ENCODE peak calls at places on chromosomes 3 and 15, in six cellular contexts. One of them, this sample, is unnamed. For H3K27me3, the result is how much of the 10 kb centered on the place peaks cover.

GRCh38 chr3:55564709-55565108 is 77.6 kb upstream of the WNT5A start:
- DNase-seq in heart right ventricle: no peak
- DNase-seq in thoracic aorta: no peak
- DNase-seq in left ventricle myocardium inferior: no peak
- DNase-seq in cardiac muscle cell: no peak
- DNase-seq in fibroblast of lung: no peak
- DNase-seq in this sample: no peak

GRCh38 chr3:98906230-98906629 is 4.7 kb upstream of the DCBLD2 start:
- DNase-seq in thoracic aorta: no peak
- DNase-seq in heart right ventricle: no peak
- DNase-seq in left ventricle myocardium inferior: no peak
- DNase-seq in cardiac muscle cell: peak
- DNase-seq in fibroblast of lung: peak
- DNase-seq in this sample: peak

GRCh38 chr3:24437326-24437725 is 57.3 kb downstream of the THRB start:
- DNase-seq in thoracic aorta: no peak
- DNase-seq in fibroblast of lung: no peak
- DNase-seq in heart right ventricle: no peak
- DNase-seq in left ventricle myocardium inferior: no peak
- DNase-seq in cardiac muscle cell: no peak
- DNase-seq in this sample: no peak

GRCh38 chr15:48424076-48424475 is 92.8 kb downstream of the DUT start:
- DNase-seq in fibroblast of lung: peak
- DNase-seq in cardiac muscle cell: no peak
- DNase-seq in left ventricle myocardium inferior: no peak
- DNase-seq in heart right ventricle: no peak
- DNase-seq in thoracic aorta: no peak
- DNase-seq in this sample: peak

GRCh38 chr3:9064853-9065252 is 101.6 kb upstream of the RAD18 start:
- DNase-seq in fibroblast of lung: no peak
- DNase-seq in heart right ventricle: peak
- DNase-seq in cardiac muscle cell: no peak
- DNase-seq in left ventricle myocardium inferior: peak
- DNase-seq in thoracic aorta: no peak
- DNase-seq in this sample: no peak

GRCh38 chr3:50517721-50518206 is 14.3 kb upstream of the CACNA2D2 start:
- DNase-seq in fibroblast of lung: no peak
- DNase-seq in heart right ventricle: no peak
- DNase-seq in left ventricle myocardium inferior: no peak
- DNase-seq in thoracic aorta: no peak
- DNase-seq in cardiac muscle cell: no peak
- DNase-seq in this sample: no peak

GRCh38 chr3:149657796-149658443 is at the start of gene WWTR1:
- DNase-seq in heart right ventricle: peak
- DNase-seq in fibroblast of lung: peak
- DNase-seq in cardiac muscle cell: peak
- DNase-seq in thoracic aorta: peak
- DNase-seq in left ventricle myocardium inferior: peak
- DNase-seq in this sample: peak

GRCh38 chr3:29721789-29722188 is 440.9 kb downstream of the RBMS3 start:
- DNase-seq in thoracic aorta: no peak
- DNase-seq in heart right ventricle: no peak
- DNase-seq in left ventricle myocardium inferior: no peak
- DNase-seq in fibroblast of lung: no peak
- DNase-seq in cardiac muscle cell: peak
- DNase-seq in this sample: peak

GRCh38 chr15:39833515-39833981 is 50.9 kb upstream of the FSIP1 start:
- DNase-seq in left ventricle myocardium inferior: no peak
- DNase-seq in cardiac muscle cell: peak
- DNase-seq in fibroblast of lung: peak
- DNase-seq in heart right ventricle: no peak
- DNase-seq in thoracic aorta: no peak
- DNase-seq in this sample: peak

GRCh38 chr3:79230254-79230653 is 537.5 kb downstream of the ROBO1 start:
- DNase-seq in thoracic aorta: no peak
- DNase-seq in cardiac muscle cell: no peak
- DNase-seq in heart right ventricle: no peak
- DNase-seq in left ventricle myocardium inferior: no peak
- DNase-seq in fibroblast of lung: no peak
- DNase-seq in this sample: no peak

GRCh38 chr3:126287536-126288181 is 69.5 kb downstream of the KLF15 start:
- DNase-seq in heart right ventricle: peak
- DNase-seq in cardiac muscle cell: peak
- DNase-seq in left ventricle myocardium inferior: peak
- DNase-seq in thoracic aorta: peak
- DNase-seq in fibroblast of lung: peak
- DNase-seq in this sample: peak

GRCh38 chr15:36161781-36162212 is 417.6 kb upstream of the CDIN1 start:
- DNase-seq in fibroblast of lung: peak
- DNase-seq in cardiac muscle cell: peak
- DNase-seq in heart right ventricle: no peak
- DNase-seq in thoracic aorta: no peak
- DNase-seq in left ventricle myocardium inferior: peak
- DNase-seq in this sample: peak

GRCh38 chr15:79874242-79874641 is 22.6 kb downstream of the MTHFS start:
- DNase-seq in thoracic aorta: no peak
- DNase-seq in heart right ventricle: no peak
- DNase-seq in fibroblast of lung: peak
- DNase-seq in cardiac muscle cell: no peak
- DNase-seq in left ventricle myocardium inferior: no peak
- DNase-seq in this sample: peak

GRCh38 chr3:76970006-76970680 is 69.8 kb upstream of the ROBO2 start:
- DNase-seq in heart right ventricle: no peak
- DNase-seq in fibroblast of lung: peak
- DNase-seq in cardiac muscle cell: no peak
- DNase-seq in thoracic aorta: no peak
- DNase-seq in left ventricle myocardium inferior: no peak
- DNase-seq in this sample: no peak

DNA sequence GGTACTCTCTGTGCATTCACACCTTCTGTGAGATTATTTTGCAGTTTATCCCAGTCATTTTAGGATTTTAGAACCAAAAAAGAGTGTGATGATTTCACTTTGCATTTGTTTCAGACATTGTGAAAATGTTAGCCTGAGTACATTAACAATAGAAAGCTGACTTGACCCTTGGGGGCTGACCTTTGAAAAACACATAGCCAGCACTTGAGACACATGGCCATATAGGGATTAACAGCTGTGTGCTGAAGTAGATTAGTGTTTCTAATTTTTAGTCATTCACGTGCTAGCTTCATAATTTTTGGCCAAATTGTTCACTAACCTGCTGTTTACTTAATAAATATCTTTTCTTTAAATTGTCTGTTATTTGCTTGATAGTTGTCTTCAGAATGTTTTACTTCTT is 3.5 kb downstream of the FEM1B start:
- DNase-seq in heart right ventricle: no peak
- DNase-seq in left ventricle myocardium inferior: no peak
- DNase-seq in cardiac muscle cell: no peak
- DNase-seq in fibroblast of lung: no peak
- DNase-seq in thoracic aorta: no peak
- DNase-seq in this sample: no peak
- H3K4me3 ChIP-seq in heart right ventricle: peak
- H3K4me3 ChIP-seq in left ventricle myocardium inferior: peak
- H3K4me3 ChIP-seq in cardiac muscle cell: peak
- H3K4me3 ChIP-seq in fibroblast of lung: peak
- H3K4me3 ChIP-seq in thoracic aorta: peak
- H3K4me3 ChIP-seq in this sample: peak

GRCh38 chr15:58246041-58246440 is 107.9 kb downstream of the AQP9 start:
- DNase-seq in left ventricle myocardium inferior: peak
- DNase-seq in thoracic aorta: no peak
- DNase-seq in fibroblast of lung: no peak
- DNase-seq in heart right ventricle: peak
- DNase-seq in cardiac muscle cell: no peak
- DNase-seq in this sample: no peak

GRCh38 chr15:58243083-58243482 is 104.9 kb downstream of the AQP9 start:
- DNase-seq in fibroblast of lung: no peak
- DNase-seq in heart right ventricle: no peak
- DNase-seq in thoracic aorta: no peak
- DNase-seq in left ventricle myocardium inferior: no peak
- DNase-seq in cardiac muscle cell: no peak
- DNase-seq in this sample: no peak

GRCh38 chr15:58244546-58244945 is 106.4 kb downstream of the AQP9 start:
- DNase-seq in cardiac muscle cell: no peak
- DNase-seq in heart right ventricle: no peak
- DNase-seq in thoracic aorta: no peak
- DNase-seq in fibroblast of lung: no peak
- DNase-seq in left ventricle myocardium inferior: no peak
- DNase-seq in this sample: no peak

GRCh38 chr15:58240191-58240932 is 102.2 kb downstream of the AQP9 start:
- DNase-seq in fibroblast of lung: no peak
- DNase-seq in left ventricle myocardium inferior: no peak
- DNase-seq in heart right ventricle: no peak
- DNase-seq in thoracic aorta: no peak
- DNase-seq in cardiac muscle cell: no peak
- DNase-seq in this sample: no peak

DNA sequence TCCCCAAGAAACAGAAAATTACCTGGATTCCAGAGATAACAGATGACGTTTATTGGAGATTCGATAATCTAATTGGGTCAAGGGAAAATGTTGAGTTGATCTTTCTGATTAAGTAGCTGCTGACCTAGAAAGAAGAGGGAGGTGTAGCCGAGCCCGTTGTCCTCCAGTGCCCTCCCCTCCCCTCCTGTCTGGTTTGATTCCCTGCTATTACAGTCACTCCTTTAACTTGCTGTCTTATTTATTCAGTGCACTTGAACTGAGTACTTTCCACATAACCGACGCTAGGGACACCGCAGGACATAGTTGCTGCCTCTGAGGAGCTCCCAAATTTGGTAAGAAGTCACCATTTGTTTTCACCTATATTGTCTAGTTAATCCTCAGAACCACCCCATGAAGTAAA is 103.7 kb downstream of the AQP9 start:
- DNase-seq in heart right ventricle: no peak
- DNase-seq in cardiac muscle cell: no peak
- DNase-seq in thoracic aorta: no peak
- DNase-seq in fibroblast of lung: no peak
- DNase-seq in left ventricle myocardium inferior: no peak
- DNase-seq in this sample: peak
- TF ChIP-seq CTCF in heart right ventricle: peak
- TF ChIP-seq CTCF in cardiac muscle cell: no peak
- TF ChIP-seq CTCF in thoracic aorta: no peak
- TF ChIP-seq CTCF in fibroblast of lung: no peak
- TF ChIP-seq CTCF in left ventricle myocardium inferior: peak
- TF ChIP-seq CTCF in this sample: peak

GRCh38 chr3:169658311-169658931 is 5.1 kb downstream of the MECOM start:
- DNase-seq in fibroblast of lung: peak
- DNase-seq in heart right ventricle: peak
- DNase-seq in cardiac muscle cell: peak
- DNase-seq in left ventricle myocardium inferior: no peak
- DNase-seq in thoracic aorta: peak
- DNase-seq in this sample: peak
- H3K27me3 ChIP-seq in fibroblast of lung: under half
- H3K27me3 ChIP-seq in heart right ventricle: under half
- H3K27me3 ChIP-seq in cardiac muscle cell: under half
- H3K27me3 ChIP-seq in left ventricle myocardium inferior: half or more
- H3K27me3 ChIP-seq in thoracic aorta: under half
- H3K27me3 ChIP-seq in this sample: under half

GRCh38 chr3:146969356-146969755 is 364.2 kb upstream of the PLSCR5 start:
- DNase-seq in cardiac muscle cell: peak
- DNase-seq in fibroblast of lung: peak
- DNase-seq in heart right ventricle: no peak
- DNase-seq in thoracic aorta: no peak
- DNase-seq in left ventricle myocardium inferior: no peak
- DNase-seq in this sample: no peak
- H3K4me3 ChIP-seq in cardiac muscle cell: no peak
- H3K4me3 ChIP-seq in fibroblast of lung: no peak
- H3K4me3 ChIP-seq in heart right ventricle: no peak
- H3K4me3 ChIP-seq in thoracic aorta: no peak
- H3K4me3 ChIP-seq in left ventricle myocardium inferior: no peak
- H3K4me3 ChIP-seq in this sample: no peak

GRCh38 chr3:194602580-194603300 is 30.5 kb downstream of the TMEM44 start:
- DNase-seq in thoracic aorta: no peak
- DNase-seq in heart right ventricle: no peak
- DNase-seq in fibroblast of lung: peak
- DNase-seq in cardiac muscle cell: no peak
- DNase-seq in left ventricle myocardium inferior: no peak
- DNase-seq in this sample: no peak

GRCh38 chr3:194604126-194604525 is 29.1 kb downstream of the TMEM44 start:
- DNase-seq in fibroblast of lung: no peak
- DNase-seq in left ventricle myocardium inferior: no peak
- DNase-seq in heart right ventricle: no peak
- DNase-seq in thoracic aorta: no peak
- DNase-seq in cardiac muscle cell: no peak
- DNase-seq in this sample: no peak

GRCh38 chr3:194606163-194606562 is 27.1 kb downstream of the TMEM44 start:
- DNase-seq in thoracic aorta: no peak
- DNase-seq in heart right ventricle: no peak
- DNase-seq in cardiac muscle cell: no peak
- DNase-seq in fibroblast of lung: no peak
- DNase-seq in left ventricle myocardium inferior: no peak
- DNase-seq in this sample: no peak

GRCh38 chr3:194606941-194607340 is 26.3 kb downstream of the TMEM44 start:
- DNase-seq in left ventricle myocardium inferior: no peak
- DNase-seq in thoracic aorta: no peak
- DNase-seq in fibroblast of lung: no peak
- DNase-seq in cardiac muscle cell: no peak
- DNase-seq in heart right ventricle: no peak
- DNase-seq in this sample: no peak

GRCh38 chr3:194604837-194605236 is 28.4 kb downstream of the TMEM44 start:
- DNase-seq in cardiac muscle cell: no peak
- DNase-seq in fibroblast of lung: no peak
- DNase-seq in thoracic aorta: no peak
- DNase-seq in left ventricle myocardium inferior: no peak
- DNase-seq in heart right ventricle: no peak
- DNase-seq in this sample: no peak
- TF ChIP-seq CTCF in cardiac muscle cell: peak
- TF ChIP-seq CTCF in fibroblast of lung: peak
- TF ChIP-seq CTCF in thoracic aorta: no peak
- TF ChIP-seq CTCF in left ventricle myocardium inferior: peak
- TF ChIP-seq CTCF in heart right ventricle: no peak
- TF ChIP-seq CTCF in this sample: no peak

DNA sequence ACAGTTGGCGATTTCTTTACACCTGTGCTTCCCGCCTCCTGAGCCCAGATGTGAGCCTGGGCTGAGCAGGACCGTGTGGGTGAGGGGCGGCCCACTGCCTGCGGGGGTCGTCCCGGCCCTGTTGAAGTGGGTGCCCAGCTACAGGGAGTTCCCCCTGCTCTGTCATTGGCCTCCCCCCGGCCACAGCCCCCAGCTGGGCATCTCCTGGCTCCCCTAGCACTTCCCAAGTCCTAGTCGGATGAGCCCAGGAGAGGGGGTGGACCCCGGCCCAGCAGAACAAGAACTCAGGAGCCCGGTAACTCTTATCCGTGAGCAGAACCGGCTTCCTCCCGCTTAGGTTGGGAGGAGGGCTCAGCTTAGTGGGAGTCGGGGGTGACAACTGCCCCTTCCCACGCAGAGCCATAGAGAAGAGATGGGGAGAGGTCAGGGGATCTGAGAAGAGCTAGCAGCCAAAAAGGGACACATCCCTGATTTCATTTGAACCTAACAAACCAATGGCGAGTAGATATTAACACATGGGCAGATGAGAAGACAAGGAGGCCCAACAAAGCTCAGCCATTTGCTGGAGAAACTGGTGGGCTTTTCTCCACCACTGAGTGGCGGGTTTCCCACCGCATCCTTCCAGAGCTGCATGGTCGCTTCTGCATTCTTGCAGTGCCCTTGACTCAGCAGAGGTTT is 878 bp downstream of the PAQR5 start:
- DNase-seq in left ventricle myocardium inferior: no peak
- DNase-seq in fibroblast of lung: no peak
- DNase-seq in thoracic aorta: no peak
- DNase-seq in heart right ventricle: no peak
- DNase-seq in cardiac muscle cell: no peak
- DNase-seq in this sample: no peak
- H3K27me3 ChIP-seq in left ventricle myocardium inferior: under half
- H3K27me3 ChIP-seq in fibroblast of lung: under half
- H3K27me3 ChIP-seq in thoracic aorta: under half
- H3K27me3 ChIP-seq in heart right ventricle: under half
- H3K27me3 ChIP-seq in cardiac muscle cell: under half
- H3K27me3 ChIP-seq in this sample: under half